ENCODE peak calls at places on chromosomes 5 and 9, in seven cellular contexts. J is neural crest cell, S is type B pancreatic cell, R is cardiac fibroblast, Q is fibroblast of lung, E is AG09309, X is IMR-90. A is an unnamed sample.
A peak's percentile ranks its signal among the peaks of the same experiment; 100 is the strongest.

GRCh38 chr5:150598821-150599273 is 41.6 kb upstream of the SYNPO start:
- DNase-seq in E (no peak), J (no peak), R (no peak), S (no peak), Q (no peak), X (no peak), A (no peak)

GRCh38 chr9:125690679-125691078 is 16.3 kb downstream of the MAPKAP1 start:
- DNase-seq in Q (no peak), R (peak; percentile 12), S (no peak), E (no peak), J (no peak), X (no peak), A (no peak)

GRCh38 chr5:58235279-58235678 is 224.6 kb downstream of the PLK2 start:
- DNase-seq in R (peak; percentile 82), J (no peak), X (peak; percentile 43), S (no peak), E (no peak), Q (peak; percentile 75), A (no peak)

GRCh38 chr5:54115768-54116403 is 194.5 kb downstream of the ARL15 start:
- DNase-seq in E (no peak), Q (no peak), S (no peak), J (no peak), X (peak; percentile 36), R (no peak), A (no peak)

GRCh38 chr5:96220610-96221390 is 212.2 kb downstream of the PCSK1 start:
- DNase-seq in J (no peak), X (peak; percentile 77), Q (peak; percentile 60), S (no peak), R (peak; percentile 66), E (peak; percentile 59), A (no peak)

GRCh38 chr5:173973614-173973969 is 15.4 kb upstream of the C5orf47 start:
- DNase-seq in R (no peak), S (no peak), E (no peak), X (no peak), Q (no peak), J (no peak), A (no peak)

GRCh38 chr5:161105563-161105962 is 253.6 kb upstream of the ATP10B start:
- DNase-seq in E (peak; percentile 14), Q (peak; percentile 38), S (no peak), J (no peak), X (no peak), R (peak; percentile 2), A (no peak)

GRCh38 chr9:69745716-69746538 is 13.9 kb downstream of the PTAR1 start:
- DNase-seq in X (peak; percentile 47), J (no peak), R (peak; percentile 46), E (no peak), S (no peak), Q (peak; percentile 46), A (no peak)

GRCh38 chr5:675111-675875 is 17.9 kb downstream of the TPPP start:
- DNase-seq in E (no peak), J (no peak), S (peak; percentile 63), Q (no peak), R (no peak), X (no peak), A (peak; percentile 76)

GRCh38 chr9:127384016-127384730 is 12.8 kb upstream of the SLC2A8 start:
- DNase-seq in E (no peak), Q (no peak), J (no peak), S (no peak), R (no peak), X (no peak), A (no peak)

GRCh38 chr5:43121565-43122484 is 1.1 kb downstream of the ZNF131 start:
- DNase-seq in X (peak; percentile 80), E (peak; percentile 8), J (peak; percentile 49), S (no peak), Q (peak; percentile 73), R (peak; percentile 55), A (no peak)

GRCh38 chr5:1468247-1468612 is 23.0 kb upstream of the SLC6A3 start:
- DNase-seq in S (no peak), J (peak; percentile 58), X (no peak), Q (peak; percentile 16), E (no peak), R (peak; percentile 33), A (no peak)

GRCh38 chr9:127897194-127897692 is 2.2 kb downstream of the ST6GALNAC6 start:
- DNase-seq in X (peak; percentile 77), Q (peak; percentile 90), S (peak; percentile 84), E (no peak), R (peak; percentile 95), J (peak; percentile 66), A (peak; percentile 90)

GRCh38 chr5:177601126-177601525 is 1.2 kb downstream of the B4GALT7 start:
- DNase-seq in Q (no peak), X (no peak), J (no peak), E (no peak), R (no peak), S (no peak), A (no peak)

GRCh38 chr9:128521955-128522354 is 17.4 kb downstream of the GLE1 start:
- DNase-seq in X (no peak), Q (peak; percentile 20), J (no peak), S (no peak), E (no peak), R (no peak), A (no peak)

GRCh38 chr9:123928471-123929176 is 1.3 kb downstream of the DENND1A start:
- DNase-seq in Q (peak; percentile 23), R (peak; percentile 35), X (peak; percentile 41), J (no peak), S (no peak), E (no peak), A (no peak)

GRCh38 chr5:163760498-163760897 is 255.1 kb downstream of the MAT2B start:
- DNase-seq in R (peak; percentile 97), S (no peak), Q (peak; percentile 100), J (no peak), X (peak; percentile 99), E (peak; percentile 90), A (no peak)

GRCh38 chr9:81529556-81530193 is 159.7 kb downstream of the TLE1 start:
- DNase-seq in Q (peak; percentile 51), E (peak; percentile 16), X (peak; percentile 58), S (no peak), J (no peak), R (peak; percentile 56), A (no peak)

GRCh38 chr9:97910273-97910844 is 11.9 kb downstream of the TRMO start:
- DNase-seq in Q (no peak), S (no peak), R (no peak), J (no peak), X (no peak), E (no peak), A (no peak)

GRCh38 chr5:91332267-91333044 is 50.7 kb downstream of the ARRDC3 start:
- DNase-seq in X (peak; percentile 80), E (no peak), Q (peak; percentile 52), J (no peak), R (peak; percentile 68), S (no peak), A (no peak)

GRCh38 chr5:38780950-38781349 is 64.9 kb upstream of the OSMR start:
- DNase-seq in E (no peak), R (peak; percentile 95), X (peak; percentile 66), Q (peak; percentile 91), J (no peak), S (no peak), A (no peak)

GRCh38 chr5:16759147-16759800 is 142.5 kb upstream of the RETREG1 start:
- DNase-seq in X (peak; percentile 31), Q (peak; percentile 73), R (no peak), S (no peak), E (no peak), J (no peak), A (no peak)

GRCh38 chr9:114674798-114675554 is 7.0 kb downstream of the TEX48 start:
- DNase-seq in X (peak; percentile 61), Q (no peak), E (no peak), J (no peak), R (no peak), S (no peak), A (no peak)
- TF ChIP-seq CTCF in X (peak; percentile 7), Q (no peak), E (peak; percentile 2), J (no peak), R (no peak), S (no peak), A (no peak)

DNA sequence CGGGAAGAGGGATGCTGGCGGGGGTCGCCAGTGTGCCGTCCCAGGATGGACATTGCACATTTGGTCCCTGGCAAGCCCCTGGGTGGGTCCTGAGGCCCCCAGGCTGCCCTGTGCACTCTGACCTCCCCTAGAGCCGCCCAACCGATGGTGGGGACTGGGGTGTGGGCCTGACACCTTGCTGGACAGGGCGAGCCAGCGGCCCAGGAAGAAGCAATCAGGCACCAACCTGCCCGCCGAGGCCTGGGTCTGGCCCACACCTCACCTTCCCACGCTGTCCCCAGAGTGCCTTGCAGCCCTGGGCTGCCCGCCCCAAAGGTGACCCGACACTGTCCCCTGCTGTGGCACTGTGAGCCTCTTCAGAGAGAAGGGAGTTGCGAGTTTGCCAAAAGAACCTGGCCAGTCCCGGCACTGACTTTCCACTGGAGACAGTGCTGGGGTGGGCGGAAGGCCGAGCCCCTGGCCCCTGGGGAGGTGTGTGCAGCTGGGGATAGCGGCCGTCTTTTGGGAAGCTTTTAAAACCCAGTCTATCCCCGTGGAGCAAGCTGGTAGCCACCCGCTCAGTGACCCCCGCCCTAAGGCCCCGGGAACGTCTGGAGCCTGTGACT is 12.0 kb upstream of the NRARP start:
- DNase-seq in J (no peak), X (no peak), Q (no peak), S (no peak), R (no peak), E (no peak), A (no peak)
- TF ChIP-seq CTCF in J (no peak), X (no peak), Q (no peak), S (no peak), R (no peak), E (no peak), A (no peak)

DNA sequence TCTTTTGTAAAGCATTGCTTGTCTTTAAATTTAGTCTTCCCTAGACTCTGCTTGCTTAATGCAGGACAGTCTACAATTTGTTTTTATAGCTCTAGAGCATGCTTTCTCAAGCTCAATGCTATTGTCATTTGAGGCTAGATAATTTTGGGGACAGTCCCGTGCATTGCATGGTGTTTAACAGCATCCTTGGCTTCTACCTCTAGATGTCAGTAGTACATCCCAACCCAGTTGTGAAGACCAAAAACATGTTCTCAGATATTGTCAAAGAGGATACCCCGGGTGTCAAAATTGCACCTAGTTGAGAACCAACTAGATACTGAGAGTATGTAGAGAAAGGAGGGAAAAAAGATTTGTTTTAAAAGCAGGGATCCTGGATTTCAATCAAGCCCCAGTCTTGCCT is 277.5 kb downstream of the CEMIP2 start:
- DNase-seq in S (no peak), R (no peak), X (no peak), Q (no peak), E (no peak), J (no peak), A (no peak)
- TF ChIP-seq CTCF in S (peak; percentile 27), R (peak; percentile 17), X (no peak), Q (peak; percentile 15), E (peak; percentile 32), J (peak; percentile 30), A (no peak)

GRCh38 chr5:3010953-3011763 is 259.7 kb upstream of the IRX2 start:
- DNase-seq in S (peak; percentile 36), E (no peak), X (no peak), J (no peak), R (no peak), Q (no peak), A (peak; percentile 75)

GRCh38 chr5:3007577-3007976 is 256.1 kb upstream of the IRX2 start:
- DNase-seq in Q (no peak), E (no peak), S (no peak), X (no peak), J (no peak), R (no peak), A (no peak)

GRCh38 chr5:3009605-3010004 is 258.1 kb upstream of the IRX2 start:
- DNase-seq in X (no peak), S (peak; percentile 7), E (no peak), R (no peak), J (no peak), Q (no peak), A (peak; percentile 57)

GRCh38 chr5:3011764-3012017 is 260.2 kb upstream of the IRX2 start:
- DNase-seq in S (no peak), E (no peak), X (no peak), Q (no peak), J (no peak), R (no peak), A (no peak)

GRCh38 chr5:3010301-3010952 is 258.9 kb upstream of the IRX2 start:
- DNase-seq in E (no peak), S (no peak), Q (no peak), J (no peak), R (no peak), X (no peak), A (peak; percentile 36)
- TF ChIP-seq CTCF in E (no peak), S (no peak), Q (no peak), J (no peak), R (no peak), X (no peak), A (no peak)